ENCODE peak calls at places on chromosomes 16 and 17, in ten cellular contexts. S is transverse colon, Z is body of pancreas, E is A549, H is tibial nerve, N is gastrocnemius medialis, O is Peyer's patch, X is lower leg skin, L is uterus, R is IMR-90. M is an unnamed sample.

GRCh38 chr16:74448990-74449389 is 27.7 kb upstream of the CLEC18B start:
- DNase-seq in S (peak; percentile 56), Z (peak; percentile 25), E (peak; percentile 73), H (peak; percentile 78), N (peak; percentile 38), O (peak; percentile 80), X (peak; percentile 73), L (peak; percentile 78), R (peak; percentile 95), M (peak; percentile 86)

GRCh38 chr17:28159004-28159403 is 116.5 kb downstream of the NLK start:
- DNase-seq in S (no peak), Z (no peak), E (no peak), H (no peak), N (no peak), O (no peak), X (no peak), L (no peak), R (no peak), M (no peak)

GRCh38 chr17:2087597-2088211 is 32.8 kb downstream of the HIC1 start:
- DNase-seq in S (peak; percentile 41), Z (no peak), E (no peak), H (no peak), N (no peak), O (peak; percentile 78), X (no peak), L (peak; percentile 61), R (peak; percentile 12), M (peak; percentile 68)

GRCh38 chr17:65444049-65444448 is 117.4 kb downstream of the AXIN2 start:
- DNase-seq in S (no peak), Z (no peak), E (no peak), H (no peak), N (no peak), O (no peak), X (no peak), L (no peak), R (no peak), M (no peak)

GRCh38 chr16:86668136-86668535 is 89.8 kb downstream of the FOXL1 start:
- DNase-seq in S (no peak), Z (no peak), E (peak; percentile 42), H (no peak), N (no peak), O (no peak), X (no peak), L (no peak), R (peak; percentile 77), M (peak; percentile 44)

GRCh38 chr17:47745037-47745380 is 12.0 kb downstream of the TBX21 start:
- DNase-seq in S (no peak), Z (no peak), E (no peak), H (no peak), N (no peak), O (no peak), X (no peak), L (no peak), R (no peak), M (no peak)

GRCh38 chr16:67953641-67954375 is 9.9 kb upstream of the LCAT start:
- DNase-seq in S (no peak), Z (no peak), E (no peak), H (no peak), N (no peak), O (no peak), X (no peak), L (no peak), R (no peak), M (no peak)

GRCh38 chr17:35312790-35313711 is 60.4 kb downstream of the SLFN11 start:
- DNase-seq in S (peak; percentile 51), Z (peak; percentile 35), E (peak; percentile 77), H (peak; percentile 31), N (peak; percentile 53), O (peak; percentile 87), X (peak; percentile 37), L (peak; percentile 51), R (peak; percentile 73), M (peak; percentile 54)

DNA sequence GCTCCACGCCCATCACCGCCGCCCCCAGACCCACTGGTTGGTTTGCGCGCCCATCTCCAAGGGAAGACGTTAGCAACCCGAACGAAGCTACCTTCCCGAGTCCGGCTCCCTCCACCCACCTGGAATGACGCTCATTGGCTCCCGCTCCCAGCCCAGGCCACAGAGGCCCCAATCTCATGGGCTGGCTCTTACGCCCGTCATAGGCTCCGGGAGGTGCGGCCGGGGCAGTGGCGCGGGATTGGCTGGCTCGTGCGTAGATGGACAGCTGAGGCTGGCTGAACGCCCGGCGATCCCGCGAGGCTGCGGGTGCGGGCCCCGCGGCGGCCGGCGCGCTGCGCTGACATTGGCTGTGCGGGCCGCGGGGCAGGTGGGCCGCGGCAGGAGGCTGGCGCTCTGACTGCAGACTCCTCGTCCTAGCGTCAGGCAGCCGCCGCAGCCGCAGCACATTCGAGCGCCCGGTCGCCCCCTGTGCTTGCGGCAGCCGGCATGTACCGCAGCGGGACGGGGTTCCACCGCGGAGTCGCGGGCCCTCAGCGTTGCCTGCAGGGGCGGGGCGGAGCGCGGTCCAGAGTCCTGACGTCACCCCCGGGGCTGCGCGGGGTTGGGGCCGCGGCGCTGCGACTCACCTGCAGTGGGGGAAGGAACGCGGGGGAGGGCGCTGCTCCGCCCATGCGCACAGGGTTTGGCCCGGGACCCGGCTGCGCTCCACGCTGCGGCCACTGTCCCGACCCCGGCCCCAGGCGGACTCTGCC is 453 bp upstream of the MYH10 start:
- DNase-seq in S (peak; percentile 95), Z (peak; percentile 97), E (peak; percentile 100), H (peak; percentile 92), N (peak; percentile 94), O (peak; percentile 97), X (peak; percentile 97), L (peak; percentile 99), R (peak; percentile 100), M (peak; percentile 98)
- TF ChIP-seq CTCF in S (peak; percentile 17), Z (peak; percentile 34), E (peak; percentile 13), H (peak; percentile 8), N (peak; percentile 18), O (peak; percentile 25), X (no peak), L (peak; percentile 35), R (no peak), M (no peak)

GRCh38 chr17:29630630-29631193 is 8.0 kb upstream of the CORO6 start:
- DNase-seq in S (no peak), Z (no peak), E (no peak), H (no peak), N (no peak), O (no peak), X (no peak), L (no peak), R (no peak), M (no peak)

GRCh38 chr17:29628619-29629018 is 5.9 kb upstream of the CORO6 start:
- DNase-seq in S (no peak), Z (no peak), E (no peak), H (no peak), N (no peak), O (no peak), X (no peak), L (no peak), R (no peak), M (no peak)

GRCh38 chr17:29627951-29628350 is 5.2 kb upstream of the CORO6 start:
- DNase-seq in S (no peak), Z (no peak), E (no peak), H (no peak), N (no peak), O (no peak), X (no peak), L (no peak), R (no peak), M (no peak)

GRCh38 chr17:29633886-29634285 is 11.2 kb upstream of the CORO6 start:
- DNase-seq in S (no peak), Z (no peak), E (no peak), H (no peak), N (no peak), O (no peak), X (no peak), L (no peak), R (no peak), M (no peak)
- TF ChIP-seq POLR2A in S (no peak), Z (no peak), E (no peak), H (no peak), N (no peak), O (no peak), X (no peak), L (no peak), R (no peak), M (no peak)

GRCh38 chr17:412211-413015 is 59.8 kb upstream of the RPH3AL start:
- DNase-seq in S (peak; percentile 59), Z (peak; percentile 54), E (peak; percentile 70), H (peak; percentile 62), N (no peak), O (peak; percentile 77), X (peak; percentile 43), L (peak; percentile 62), R (peak; percentile 64), M (no peak)

GRCh38 chr17:411416-412120 is 59.0 kb upstream of the RPH3AL start:
- DNase-seq in S (no peak), Z (no peak), E (no peak), H (no peak), N (no peak), O (no peak), X (no peak), L (no peak), R (no peak), M (no peak)

GRCh38 chr17:409308-409847 is 56.8 kb upstream of the RPH3AL start:
- DNase-seq in S (no peak), Z (no peak), E (no peak), H (no peak), N (no peak), O (no peak), X (no peak), L (no peak), R (no peak), M (no peak)

GRCh38 chr17:409848-410673 is 57.5 kb upstream of the RPH3AL start:
- DNase-seq in S (peak; percentile 100), Z (peak; percentile 100), E (peak; percentile 100), H (peak; percentile 99), N (peak; percentile 99), O (peak; percentile 100), X (peak; percentile 99), L (peak; percentile 100), R (peak; percentile 98), M (peak; percentile 99)

DNA sequence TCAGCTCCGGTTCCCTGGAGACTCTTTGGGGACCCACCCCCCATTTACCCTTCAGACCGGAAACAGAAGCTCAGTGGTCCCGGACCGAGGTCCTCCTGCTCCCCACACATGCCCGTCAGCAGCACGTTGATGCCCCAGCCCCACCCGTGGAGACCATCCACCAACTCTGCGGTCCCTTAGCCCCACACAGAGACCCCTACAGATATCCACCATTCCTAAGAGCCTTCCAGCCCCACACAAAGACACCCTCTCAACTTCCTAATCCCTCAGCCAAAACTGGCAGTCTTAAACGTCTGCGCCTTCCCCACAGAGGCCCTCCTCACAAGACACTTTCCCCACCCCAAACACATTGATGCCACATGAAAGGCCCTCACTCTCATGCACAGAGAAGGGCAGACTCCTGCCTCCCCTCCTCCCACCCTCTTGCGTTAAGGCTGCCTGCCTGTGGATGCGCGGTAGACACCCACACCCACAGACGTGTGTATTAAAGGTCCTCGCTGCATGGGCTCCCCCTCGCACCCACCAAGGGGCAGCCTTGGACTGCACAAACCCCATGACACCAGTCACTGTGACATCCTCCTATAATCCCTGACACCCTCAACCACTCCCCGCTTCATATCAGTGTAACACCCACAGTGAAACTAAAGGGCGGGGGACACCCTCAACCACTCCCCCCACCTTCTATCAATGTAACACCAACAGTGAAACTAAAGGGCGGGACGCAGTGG is 58.2 kb upstream of the RPH3AL start:
- DNase-seq in S (peak; percentile 30), Z (peak; percentile 16), E (peak; percentile 42), H (no peak), N (no peak), O (no peak), X (no peak), L (peak; percentile 27), R (peak; percentile 12), M (no peak)
- TF ChIP-seq CTCF in S (no peak), Z (no peak), E (no peak), H (no peak), N (no peak), O (peak; percentile 5), X (no peak), L (no peak), R (peak; percentile 36), M (no peak)

DNA sequence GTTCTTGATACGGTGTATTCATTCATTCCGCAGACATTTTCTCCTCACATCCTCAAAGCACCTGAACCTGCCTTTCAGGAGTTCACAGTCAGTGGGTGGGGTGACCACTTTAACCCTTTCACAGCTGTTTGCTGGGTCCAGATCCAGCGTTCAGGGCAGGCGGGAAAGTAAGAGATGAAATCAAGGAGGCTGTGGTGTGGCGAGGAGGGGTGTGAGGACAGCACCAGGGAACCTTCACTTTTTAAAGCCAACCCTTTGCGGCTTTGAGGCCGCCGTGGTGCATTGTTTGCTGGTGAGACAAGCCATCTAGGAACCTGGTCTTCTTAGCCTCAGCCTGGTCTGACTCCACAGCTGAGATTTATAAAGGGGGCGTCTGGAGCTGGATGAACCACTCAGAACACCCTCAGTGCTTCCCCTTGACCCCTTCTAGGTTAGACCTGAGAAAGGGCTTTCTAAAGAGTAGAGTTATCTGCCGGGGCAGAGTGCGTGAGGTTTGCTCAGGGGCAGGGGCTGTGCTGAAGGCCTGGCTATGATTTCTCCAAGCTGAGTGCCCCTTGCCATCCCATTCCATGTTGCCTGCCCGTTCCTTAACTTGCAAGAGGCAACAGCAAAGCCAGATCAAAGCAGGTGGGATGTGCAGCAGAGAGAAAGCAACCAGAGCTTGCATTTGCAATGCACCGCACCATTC is 933 bp downstream of the CCR7 start:
- DNase-seq in S (no peak), Z (no peak), E (no peak), H (no peak), N (no peak), O (peak; percentile 47), X (no peak), L (no peak), R (no peak), M (no peak)
- TF ChIP-seq POLR2A in S (no peak), Z (no peak), E (no peak), H (no peak), N (no peak), O (no peak), X (no peak), L (no peak), R (no peak), M (no peak)

M was measured in heart left ventricle.